ENCODE peak calls at places on chromosomes 5 and 9, in nine cellular contexts. One of them, this sample, is unnamed.

GRCh38 chr5:68242743-68243142 is 27.2 kb downstream of the PIK3R1 start:
- DNase-seq in stimulated activated CD8-positive, alpha-beta memory T cell treated with anti-CD3 and anti-CD28 coated beads, Interleukin-12 subunit alpha, Interleukin-12 subunit beta, amount 100 ng/mL, for 4 hours: no peak
- DNase-seq in tibial nerve: no peak
- DNase-seq in NCI-H774: no peak
- DNase-seq in A172: peak; percentile 19
- DNase-seq in foreskin fibroblast: peak; percentile 48
- DNase-seq in WTC11: no peak
- DNase-seq in kidney epithelial cell: no peak
- DNase-seq in hypothalamus: no peak
- DNase-seq in this sample: no peak

GRCh38 chr9:90608141-90608540 is 34.5 kb downstream of the DIRAS2 start:
- DNase-seq in stimulated activated CD8-positive, alpha-beta memory T cell treated with anti-CD3 and anti-CD28 coated beads, Interleukin-12 subunit alpha, Interleukin-12 subunit beta, amount 100 ng/mL, for 4 hours: no peak
- DNase-seq in tibial nerve: no peak
- DNase-seq in NCI-H774: no peak
- DNase-seq in A172: no peak
- DNase-seq in foreskin fibroblast: no peak
- DNase-seq in WTC11: no peak
- DNase-seq in kidney epithelial cell: no peak
- DNase-seq in hypothalamus: no peak
- DNase-seq in this sample: no peak

GRCh38 chr5:53302524-53302923 is 177.9 kb upstream of the FST start:
- DNase-seq in stimulated activated CD8-positive, alpha-beta memory T cell treated with anti-CD3 and anti-CD28 coated beads, Interleukin-12 subunit alpha, Interleukin-12 subunit beta, amount 100 ng/mL, for 4 hours: no peak
- DNase-seq in tibial nerve: no peak
- DNase-seq in NCI-H774: no peak
- DNase-seq in A172: no peak
- DNase-seq in foreskin fibroblast: peak; percentile 79
- DNase-seq in WTC11: no peak
- DNase-seq in kidney epithelial cell: no peak
- DNase-seq in hypothalamus: no peak
- DNase-seq in this sample: no peak

GRCh38 chr5:41869150-41869738 is 981 bp downstream of the OXCT1 start:
- DNase-seq in stimulated activated CD8-positive, alpha-beta memory T cell treated with anti-CD3 and anti-CD28 coated beads, Interleukin-12 subunit alpha, Interleukin-12 subunit beta, amount 100 ng/mL, for 4 hours: no peak
- DNase-seq in tibial nerve: peak; percentile 61
- DNase-seq in NCI-H774: no peak
- DNase-seq in A172: no peak
- DNase-seq in foreskin fibroblast: peak; percentile 62
- DNase-seq in WTC11: peak; percentile 55
- DNase-seq in kidney epithelial cell: no peak
- DNase-seq in hypothalamus: no peak
- DNase-seq in this sample: peak; percentile 14

GRCh38 chr5:53378590-53379247 is 101.7 kb upstream of the FST start:
- DNase-seq in stimulated activated CD8-positive, alpha-beta memory T cell treated with anti-CD3 and anti-CD28 coated beads, Interleukin-12 subunit alpha, Interleukin-12 subunit beta, amount 100 ng/mL, for 4 hours: no peak
- DNase-seq in tibial nerve: no peak
- DNase-seq in NCI-H774: no peak
- DNase-seq in A172: peak; percentile 53
- DNase-seq in foreskin fibroblast: peak; percentile 79
- DNase-seq in WTC11: no peak
- DNase-seq in kidney epithelial cell: no peak
- DNase-seq in hypothalamus: no peak
- DNase-seq in this sample: no peak

GRCh38 chr5:154176191-154176590 is 14.3 kb upstream of the GALNT10 start:
- DNase-seq in stimulated activated CD8-positive, alpha-beta memory T cell treated with anti-CD3 and anti-CD28 coated beads, Interleukin-12 subunit alpha, Interleukin-12 subunit beta, amount 100 ng/mL, for 4 hours: no peak
- DNase-seq in tibial nerve: no peak
- DNase-seq in NCI-H774: peak; percentile 11
- DNase-seq in A172: peak; percentile 42
- DNase-seq in foreskin fibroblast: peak; percentile 32
- DNase-seq in WTC11: no peak
- DNase-seq in kidney epithelial cell: no peak
- DNase-seq in hypothalamus: no peak
- DNase-seq in this sample: no peak

GRCh38 chr9:134622896-134623407 is 18.7 kb upstream of the COL5A1 start:
- DNase-seq in stimulated activated CD8-positive, alpha-beta memory T cell treated with anti-CD3 and anti-CD28 coated beads, Interleukin-12 subunit alpha, Interleukin-12 subunit beta, amount 100 ng/mL, for 4 hours: no peak
- DNase-seq in tibial nerve: no peak
- DNase-seq in NCI-H774: no peak
- DNase-seq in A172: no peak
- DNase-seq in foreskin fibroblast: no peak
- DNase-seq in WTC11: peak; percentile 7
- DNase-seq in kidney epithelial cell: no peak
- DNase-seq in hypothalamus: no peak
- DNase-seq in this sample: no peak

GRCh38 chr5:153445875-153446567 is 44.4 kb upstream of the GRIA1 start:
- DNase-seq in stimulated activated CD8-positive, alpha-beta memory T cell treated with anti-CD3 and anti-CD28 coated beads, Interleukin-12 subunit alpha, Interleukin-12 subunit beta, amount 100 ng/mL, for 4 hours: no peak
- DNase-seq in tibial nerve: peak; percentile 56
- DNase-seq in NCI-H774: peak; percentile 34
- DNase-seq in A172: no peak
- DNase-seq in foreskin fibroblast: peak; percentile 71
- DNase-seq in WTC11: no peak
- DNase-seq in kidney epithelial cell: no peak
- DNase-seq in hypothalamus: no peak
- DNase-seq in this sample: no peak

GRCh38 chr9:134152022-134152448 is 12.3 kb downstream of the RNU6ATAC start:
- DNase-seq in stimulated activated CD8-positive, alpha-beta memory T cell treated with anti-CD3 and anti-CD28 coated beads, Interleukin-12 subunit alpha, Interleukin-12 subunit beta, amount 100 ng/mL, for 4 hours: no peak
- DNase-seq in tibial nerve: no peak
- DNase-seq in NCI-H774: no peak
- DNase-seq in A172: no peak
- DNase-seq in foreskin fibroblast: no peak
- DNase-seq in WTC11: no peak
- DNase-seq in kidney epithelial cell: no peak
- DNase-seq in hypothalamus: no peak
- DNase-seq in this sample: no peak

GRCh38 chr9:98964201-98964600 is 20.5 kb downstream of the COL15A1 start:
- DNase-seq in stimulated activated CD8-positive, alpha-beta memory T cell treated with anti-CD3 and anti-CD28 coated beads, Interleukin-12 subunit alpha, Interleukin-12 subunit beta, amount 100 ng/mL, for 4 hours: no peak
- DNase-seq in tibial nerve: no peak
- DNase-seq in NCI-H774: no peak
- DNase-seq in A172: no peak
- DNase-seq in foreskin fibroblast: peak; percentile 40
- DNase-seq in WTC11: no peak
- DNase-seq in kidney epithelial cell: no peak
- DNase-seq in hypothalamus: no peak
- DNase-seq in this sample: no peak

GRCh38 chr5:114700823-114701222 is 339.0 kb downstream of the KCNN2 start:
- DNase-seq in stimulated activated CD8-positive, alpha-beta memory T cell treated with anti-CD3 and anti-CD28 coated beads, Interleukin-12 subunit alpha, Interleukin-12 subunit beta, amount 100 ng/mL, for 4 hours: no peak
- DNase-seq in tibial nerve: no peak
- DNase-seq in NCI-H774: no peak
- DNase-seq in A172: no peak
- DNase-seq in foreskin fibroblast: no peak
- DNase-seq in WTC11: no peak
- DNase-seq in kidney epithelial cell: no peak
- DNase-seq in hypothalamus: no peak
- DNase-seq in this sample: no peak

GRCh38 chr9:2087500-2088313 is 72.6 kb downstream of the SMARCA2 start:
- DNase-seq in stimulated activated CD8-positive, alpha-beta memory T cell treated with anti-CD3 and anti-CD28 coated beads, Interleukin-12 subunit alpha, Interleukin-12 subunit beta, amount 100 ng/mL, for 4 hours: no peak
- DNase-seq in tibial nerve: no peak
- DNase-seq in NCI-H774: peak; percentile 10
- DNase-seq in A172: peak; percentile 48
- DNase-seq in foreskin fibroblast: peak; percentile 55
- DNase-seq in WTC11: no peak
- DNase-seq in kidney epithelial cell: no peak
- DNase-seq in hypothalamus: no peak
- DNase-seq in this sample: no peak

GRCh38 chr5:16909464-16909863 is 26.6 kb downstream of the MYO10 start:
- DNase-seq in stimulated activated CD8-positive, alpha-beta memory T cell treated with anti-CD3 and anti-CD28 coated beads, Interleukin-12 subunit alpha, Interleukin-12 subunit beta, amount 100 ng/mL, for 4 hours: no peak
- DNase-seq in tibial nerve: no peak
- DNase-seq in NCI-H774: no peak
- DNase-seq in A172: no peak
- DNase-seq in foreskin fibroblast: no peak
- DNase-seq in WTC11: no peak
- DNase-seq in kidney epithelial cell: no peak
- DNase-seq in hypothalamus: no peak
- DNase-seq in this sample: no peak

GRCh38 chr9:133910855-133911514 is 81.1 kb downstream of the VAV2 start:
- DNase-seq in stimulated activated CD8-positive, alpha-beta memory T cell treated with anti-CD3 and anti-CD28 coated beads, Interleukin-12 subunit alpha, Interleukin-12 subunit beta, amount 100 ng/mL, for 4 hours: no peak
- DNase-seq in tibial nerve: no peak
- DNase-seq in NCI-H774: no peak
- DNase-seq in A172: no peak
- DNase-seq in foreskin fibroblast: peak; percentile 32
- DNase-seq in WTC11: no peak
- DNase-seq in kidney epithelial cell: no peak
- DNase-seq in hypothalamus: no peak
- DNase-seq in this sample: no peak

GRCh38 chr5:169767938-169768337 is 130.9 kb downstream of the DOCK2 start:
- DNase-seq in stimulated activated CD8-positive, alpha-beta memory T cell treated with anti-CD3 and anti-CD28 coated beads, Interleukin-12 subunit alpha, Interleukin-12 subunit beta, amount 100 ng/mL, for 4 hours: no peak
- DNase-seq in tibial nerve: no peak
- DNase-seq in NCI-H774: no peak
- DNase-seq in A172: no peak
- DNase-seq in foreskin fibroblast: no peak
- DNase-seq in WTC11: no peak
- DNase-seq in kidney epithelial cell: no peak
- DNase-seq in hypothalamus: no peak
- DNase-seq in this sample: no peak

GRCh38 chr5:102886586-102886985 is 131.5 kb downstream of the PAM start:
- DNase-seq in stimulated activated CD8-positive, alpha-beta memory T cell treated with anti-CD3 and anti-CD28 coated beads, Interleukin-12 subunit alpha, Interleukin-12 subunit beta, amount 100 ng/mL, for 4 hours: no peak
- DNase-seq in tibial nerve: no peak
- DNase-seq in NCI-H774: no peak
- DNase-seq in A172: no peak
- DNase-seq in foreskin fibroblast: no peak
- DNase-seq in WTC11: no peak
- DNase-seq in kidney epithelial cell: no peak
- DNase-seq in hypothalamus: no peak
- DNase-seq in this sample: no peak

GRCh38 chr5:39411051-39411450 is 13.7 kb downstream of the DAB2 start:
- DNase-seq in stimulated activated CD8-positive, alpha-beta memory T cell treated with anti-CD3 and anti-CD28 coated beads, Interleukin-12 subunit alpha, Interleukin-12 subunit beta, amount 100 ng/mL, for 4 hours: no peak
- DNase-seq in tibial nerve: no peak
- DNase-seq in NCI-H774: no peak
- DNase-seq in A172: no peak
- DNase-seq in foreskin fibroblast: peak; percentile 78
- DNase-seq in WTC11: no peak
- DNase-seq in kidney epithelial cell: no peak
- DNase-seq in hypothalamus: no peak
- DNase-seq in this sample: no peak

GRCh38 chr5:154813736-154814135 is 36.7 kb downstream of the FAXDC2 start:
- DNase-seq in stimulated activated CD8-positive, alpha-beta memory T cell treated with anti-CD3 and anti-CD28 coated beads, Interleukin-12 subunit alpha, Interleukin-12 subunit beta, amount 100 ng/mL, for 4 hours: peak; percentile 13
- DNase-seq in tibial nerve: no peak
- DNase-seq in NCI-H774: no peak
- DNase-seq in A172: no peak
- DNase-seq in foreskin fibroblast: no peak
- DNase-seq in WTC11: no peak
- DNase-seq in kidney epithelial cell: no peak
- DNase-seq in hypothalamus: no peak
- DNase-seq in this sample: no peak

GRCh38 chr9:101479337-101480045 is 43.9 kb upstream of the ALDOB start:
- DNase-seq in stimulated activated CD8-positive, alpha-beta memory T cell treated with anti-CD3 and anti-CD28 coated beads, Interleukin-12 subunit alpha, Interleukin-12 subunit beta, amount 100 ng/mL, for 4 hours: no peak
- DNase-seq in tibial nerve: no peak
- DNase-seq in NCI-H774: no peak
- DNase-seq in A172: no peak
- DNase-seq in foreskin fibroblast: no peak
- DNase-seq in WTC11: no peak
- DNase-seq in kidney epithelial cell: no peak
- DNase-seq in hypothalamus: no peak
- DNase-seq in this sample: no peak